ENCODE peak calls at places on chromosomes 1 and 21, in seven cellular contexts. One of them, this sample, is unnamed.

GRCh38 chr21:44724166-44724565 is 12.8 kb upstream of the TSPEAR start:
- DNase-seq in heart right ventricle: no peak
- DNase-seq in HT1080: no peak
- DNase-seq in A549: no peak
- DNase-seq in pulmonary artery endothelial cell: no peak
- DNase-seq in stimulated activated CD8-positive, alpha-beta memory T cell treated with anti-CD3 and anti-CD28 coated beads, Interleukin-7, amount 100 ng/mL, for 4 hours: no peak
- DNase-seq in AG09309: no peak
- DNase-seq in this sample: no peak

GRCh38 chr1:164518692-164519332 is 40.2 kb upstream of the PBX1 start:
- DNase-seq in AG09309: no peak
- DNase-seq in A549: peak
- DNase-seq in HT1080: no peak
- DNase-seq in heart right ventricle: no peak
- DNase-seq in pulmonary artery endothelial cell: no peak
- DNase-seq in stimulated activated CD8-positive, alpha-beta memory T cell treated with anti-CD3 and anti-CD28 coated beads, Interleukin-7, amount 100 ng/mL, for 4 hours: no peak
- DNase-seq in this sample: no peak

GRCh38 chr1:47378147-47378546 is 37.9 kb upstream of the FOXE3 start:
- DNase-seq in HT1080: no peak
- DNase-seq in AG09309: no peak
- DNase-seq in pulmonary artery endothelial cell: no peak
- DNase-seq in heart right ventricle: no peak
- DNase-seq in A549: no peak
- DNase-seq in stimulated activated CD8-positive, alpha-beta memory T cell treated with anti-CD3 and anti-CD28 coated beads, Interleukin-7, amount 100 ng/mL, for 4 hours: no peak
- DNase-seq in this sample: no peak

GRCh38 chr1:166925791-166926483 is 49.4 kb downstream of the ILDR2 start:
- DNase-seq in AG09309: peak
- DNase-seq in heart right ventricle: no peak
- DNase-seq in stimulated activated CD8-positive, alpha-beta memory T cell treated with anti-CD3 and anti-CD28 coated beads, Interleukin-7, amount 100 ng/mL, for 4 hours: no peak
- DNase-seq in A549: no peak
- DNase-seq in pulmonary artery endothelial cell: no peak
- DNase-seq in HT1080: peak
- DNase-seq in this sample: no peak

GRCh38 chr1:38730511-38731397 is 128.8 kb downstream of the RRAGC start:
- DNase-seq in AG09309: no peak
- DNase-seq in HT1080: peak
- DNase-seq in A549: no peak
- DNase-seq in pulmonary artery endothelial cell: no peak
- DNase-seq in heart right ventricle: no peak
- DNase-seq in stimulated activated CD8-positive, alpha-beta memory T cell treated with anti-CD3 and anti-CD28 coated beads, Interleukin-7, amount 100 ng/mL, for 4 hours: no peak
- DNase-seq in this sample: no peak

GRCh38 chr1:244056602-244057001 is 5.5 kb downstream of the ZBTB18 start:
- DNase-seq in pulmonary artery endothelial cell: no peak
- DNase-seq in stimulated activated CD8-positive, alpha-beta memory T cell treated with anti-CD3 and anti-CD28 coated beads, Interleukin-7, amount 100 ng/mL, for 4 hours: no peak
- DNase-seq in heart right ventricle: no peak
- DNase-seq in HT1080: no peak
- DNase-seq in A549: no peak
- DNase-seq in AG09309: no peak
- DNase-seq in this sample: no peak

GRCh38 chr1:198086051-198086745 is 70.6 kb upstream of the NEK7 start:
- DNase-seq in stimulated activated CD8-positive, alpha-beta memory T cell treated with anti-CD3 and anti-CD28 coated beads, Interleukin-7, amount 100 ng/mL, for 4 hours: no peak
- DNase-seq in AG09309: no peak
- DNase-seq in HT1080: no peak
- DNase-seq in pulmonary artery endothelial cell: peak
- DNase-seq in heart right ventricle: no peak
- DNase-seq in A549: no peak
- DNase-seq in this sample: peak

GRCh38 chr1:234647245-234647644 is 37.3 kb upstream of the IRF2BP2 start:
- DNase-seq in HT1080: no peak
- DNase-seq in A549: no peak
- DNase-seq in pulmonary artery endothelial cell: no peak
- DNase-seq in AG09309: no peak
- DNase-seq in heart right ventricle: no peak
- DNase-seq in stimulated activated CD8-positive, alpha-beta memory T cell treated with anti-CD3 and anti-CD28 coated beads, Interleukin-7, amount 100 ng/mL, for 4 hours: no peak
- DNase-seq in this sample: no peak

GRCh38 chr1:43365678-43366077 is 2.1 kb downstream of the ELOVL1 start:
- DNase-seq in heart right ventricle: no peak
- DNase-seq in HT1080: no peak
- DNase-seq in A549: no peak
- DNase-seq in stimulated activated CD8-positive, alpha-beta memory T cell treated with anti-CD3 and anti-CD28 coated beads, Interleukin-7, amount 100 ng/mL, for 4 hours: no peak
- DNase-seq in AG09309: no peak
- DNase-seq in pulmonary artery endothelial cell: no peak
- DNase-seq in this sample: no peak

GRCh38 chr1:23660671-23661070 is 30.9 kb upstream of the RPL11 start:
- DNase-seq in A549: no peak
- DNase-seq in pulmonary artery endothelial cell: no peak
- DNase-seq in stimulated activated CD8-positive, alpha-beta memory T cell treated with anti-CD3 and anti-CD28 coated beads, Interleukin-7, amount 100 ng/mL, for 4 hours: no peak
- DNase-seq in HT1080: no peak
- DNase-seq in heart right ventricle: no peak
- DNase-seq in AG09309: no peak
- DNase-seq in this sample: no peak

GRCh38 chr21:19109694-19110093 is 706.1 kb upstream of the TMPRSS15 start:
- DNase-seq in pulmonary artery endothelial cell: no peak
- DNase-seq in AG09309: no peak
- DNase-seq in stimulated activated CD8-positive, alpha-beta memory T cell treated with anti-CD3 and anti-CD28 coated beads, Interleukin-7, amount 100 ng/mL, for 4 hours: no peak
- DNase-seq in heart right ventricle: no peak
- DNase-seq in A549: no peak
- DNase-seq in HT1080: no peak
- DNase-seq in this sample: no peak

GRCh38 chr21:16842716-16843115 is 670.1 kb upstream of the CXADR start:
- DNase-seq in A549: no peak
- DNase-seq in heart right ventricle: no peak
- DNase-seq in pulmonary artery endothelial cell: no peak
- DNase-seq in stimulated activated CD8-positive, alpha-beta memory T cell treated with anti-CD3 and anti-CD28 coated beads, Interleukin-7, amount 100 ng/mL, for 4 hours: no peak
- DNase-seq in HT1080: no peak
- DNase-seq in AG09309: no peak
- DNase-seq in this sample: no peak

GRCh38 chr1:111503585-111504060 is at the start of the genes ADORA3 and TMIGD3:
- DNase-seq in HT1080: no peak
- DNase-seq in stimulated activated CD8-positive, alpha-beta memory T cell treated with anti-CD3 and anti-CD28 coated beads, Interleukin-7, amount 100 ng/mL, for 4 hours: no peak
- DNase-seq in heart right ventricle: no peak
- DNase-seq in AG09309: no peak
- DNase-seq in A549: no peak
- DNase-seq in pulmonary artery endothelial cell: no peak
- DNase-seq in this sample: no peak

GRCh38 chr1:170273556-170274501 is 128.1 kb downstream of the NTMT2 start:
- DNase-seq in stimulated activated CD8-positive, alpha-beta memory T cell treated with anti-CD3 and anti-CD28 coated beads, Interleukin-7, amount 100 ng/mL, for 4 hours: no peak
- DNase-seq in heart right ventricle: peak
- DNase-seq in A549: no peak
- DNase-seq in HT1080: no peak
- DNase-seq in AG09309: peak
- DNase-seq in pulmonary artery endothelial cell: no peak
- DNase-seq in this sample: no peak

GRCh38 chr21:41947596-41948403 is 6.0 kb downstream of the C2CD2 start:
- DNase-seq in AG09309: no peak
- DNase-seq in stimulated activated CD8-positive, alpha-beta memory T cell treated with anti-CD3 and anti-CD28 coated beads, Interleukin-7, amount 100 ng/mL, for 4 hours: no peak
- DNase-seq in HT1080: no peak
- DNase-seq in heart right ventricle: no peak
- DNase-seq in A549: no peak
- DNase-seq in pulmonary artery endothelial cell: peak
- DNase-seq in this sample: no peak

GRCh38 chr1:227390525-227390924 is 72.2 kb upstream of the CDC42BPA start:
- DNase-seq in heart right ventricle: no peak
- DNase-seq in HT1080: no peak
- DNase-seq in stimulated activated CD8-positive, alpha-beta memory T cell treated with anti-CD3 and anti-CD28 coated beads, Interleukin-7, amount 100 ng/mL, for 4 hours: no peak
- DNase-seq in pulmonary artery endothelial cell: no peak
- DNase-seq in AG09309: no peak
- DNase-seq in A549: no peak
- DNase-seq in this sample: no peak

GRCh38 chr1:245869847-245870246 is 637.2 kb downstream of the SMYD3 start:
- DNase-seq in stimulated activated CD8-positive, alpha-beta memory T cell treated with anti-CD3 and anti-CD28 coated beads, Interleukin-7, amount 100 ng/mL, for 4 hours: no peak
- DNase-seq in HT1080: no peak
- DNase-seq in heart right ventricle: no peak
- DNase-seq in AG09309: no peak
- DNase-seq in pulmonary artery endothelial cell: no peak
- DNase-seq in A549: no peak
- DNase-seq in this sample: no peak

GRCh38 chr1:112581530-112582192 is 37.3 kb downstream of the ST7L start:
- DNase-seq in heart right ventricle: no peak
- DNase-seq in A549: no peak
- DNase-seq in AG09309: no peak
- DNase-seq in stimulated activated CD8-positive, alpha-beta memory T cell treated with anti-CD3 and anti-CD28 coated beads, Interleukin-7, amount 100 ng/mL, for 4 hours: no peak
- DNase-seq in HT1080: no peak
- DNase-seq in pulmonary artery endothelial cell: no peak
- DNase-seq in this sample: no peak

GRCh38 chr1:226912587-226913176 is 27.4 kb upstream of the COQ8A start:
- DNase-seq in pulmonary artery endothelial cell: no peak
- DNase-seq in AG09309: no peak
- DNase-seq in A549: peak
- DNase-seq in HT1080: peak
- DNase-seq in stimulated activated CD8-positive, alpha-beta memory T cell treated with anti-CD3 and anti-CD28 coated beads, Interleukin-7, amount 100 ng/mL, for 4 hours: peak
- DNase-seq in heart right ventricle: peak
- DNase-seq in this sample: no peak

GRCh38 chr1:63773815-63774616 is at the start of gene ROR1:
- DNase-seq in A549: peak
- DNase-seq in stimulated activated CD8-positive, alpha-beta memory T cell treated with anti-CD3 and anti-CD28 coated beads, Interleukin-7, amount 100 ng/mL, for 4 hours: peak
- DNase-seq in pulmonary artery endothelial cell: peak
- DNase-seq in AG09309: no peak
- DNase-seq in HT1080: peak
- DNase-seq in heart right ventricle: peak
- DNase-seq in this sample: no peak

GRCh38 chr1:21541330-21541729 is 32.1 kb downstream of the ALPL start:
- DNase-seq in stimulated activated CD8-positive, alpha-beta memory T cell treated with anti-CD3 and anti-CD28 coated beads, Interleukin-7, amount 100 ng/mL, for 4 hours: no peak
- DNase-seq in pulmonary artery endothelial cell: no peak
- DNase-seq in AG09309: no peak
- DNase-seq in HT1080: no peak
- DNase-seq in heart right ventricle: no peak
- DNase-seq in A549: no peak
- DNase-seq in this sample: no peak

GRCh38 chr1:13749543-13750307 is 49.7 kb downstream of the PRDM2 start:
- DNase-seq in AG09309: no peak
- DNase-seq in HT1080: peak
- DNase-seq in pulmonary artery endothelial cell: no peak
- DNase-seq in A549: peak
- DNase-seq in stimulated activated CD8-positive, alpha-beta memory T cell treated with anti-CD3 and anti-CD28 coated beads, Interleukin-7, amount 100 ng/mL, for 4 hours: no peak
- DNase-seq in heart right ventricle: peak
- DNase-seq in this sample: no peak

GRCh38 chr21:34834852-34835501 is 166.2 kb downstream of the CLIC6 start:
- DNase-seq in AG09309: no peak
- DNase-seq in heart right ventricle: no peak
- DNase-seq in HT1080: no peak
- DNase-seq in A549: no peak
- DNase-seq in stimulated activated CD8-positive, alpha-beta memory T cell treated with anti-CD3 and anti-CD28 coated beads, Interleukin-7, amount 100 ng/mL, for 4 hours: no peak
- DNase-seq in pulmonary artery endothelial cell: no peak
- DNase-seq in this sample: no peak

GRCh38 chr1:226655251-226656163 is 83.6 kb downstream of the ITPKB start:
- DNase-seq in pulmonary artery endothelial cell: no peak
- DNase-seq in AG09309: no peak
- DNase-seq in HT1080: peak
- DNase-seq in heart right ventricle: no peak
- DNase-seq in stimulated activated CD8-positive, alpha-beta memory T cell treated with anti-CD3 and anti-CD28 coated beads, Interleukin-7, amount 100 ng/mL, for 4 hours: no peak
- DNase-seq in A549: no peak
- DNase-seq in this sample: no peak

GRCh38 chr21:25558123-25558522 is 49.2 kb downstream of the MRPL39 start:
- DNase-seq in pulmonary artery endothelial cell: no peak
- DNase-seq in stimulated activated CD8-positive, alpha-beta memory T cell treated with anti-CD3 and anti-CD28 coated beads, Interleukin-7, amount 100 ng/mL, for 4 hours: no peak
- DNase-seq in heart right ventricle: no peak
- DNase-seq in A549: no peak
- DNase-seq in HT1080: no peak
- DNase-seq in AG09309: no peak
- DNase-seq in this sample: no peak

GRCh38 chr1:58447891-58448290 is 98.6 kb downstream of the OMA1 start:
- DNase-seq in heart right ventricle: no peak
- DNase-seq in A549: no peak
- DNase-seq in stimulated activated CD8-positive, alpha-beta memory T cell treated with anti-CD3 and anti-CD28 coated beads, Interleukin-7, amount 100 ng/mL, for 4 hours: no peak
- DNase-seq in pulmonary artery endothelial cell: no peak
- DNase-seq in HT1080: no peak
- DNase-seq in AG09309: peak
- DNase-seq in this sample: no peak

GRCh38 chr1:220791287-220791686 is 4.6 kb downstream of the MTARC1 start:
- DNase-seq in AG09309: no peak
- DNase-seq in HT1080: peak
- DNase-seq in heart right ventricle: no peak
- DNase-seq in pulmonary artery endothelial cell: no peak
- DNase-seq in A549: no peak
- DNase-seq in stimulated activated CD8-positive, alpha-beta memory T cell treated with anti-CD3 and anti-CD28 coated beads, Interleukin-7, amount 100 ng/mL, for 4 hours: no peak
- DNase-seq in this sample: no peak

GRCh38 chr1:92858564-92859399 is 26.9 kb downstream of the RPL5 start:
- DNase-seq in pulmonary artery endothelial cell: peak
- DNase-seq in stimulated activated CD8-positive, alpha-beta memory T cell treated with anti-CD3 and anti-CD28 coated beads, Interleukin-7, amount 100 ng/mL, for 4 hours: no peak
- DNase-seq in HT1080: peak
- DNase-seq in AG09309: peak
- DNase-seq in A549: peak
- DNase-seq in heart right ventricle: no peak
- DNase-seq in this sample: peak

GRCh38 chr1:82091274-82091673 is 290.5 kb downstream of the ADGRL2 start:
- DNase-seq in AG09309: no peak
- DNase-seq in A549: no peak
- DNase-seq in pulmonary artery endothelial cell: no peak
- DNase-seq in HT1080: no peak
- DNase-seq in heart right ventricle: no peak
- DNase-seq in stimulated activated CD8-positive, alpha-beta memory T cell treated with anti-CD3 and anti-CD28 coated beads, Interleukin-7, amount 100 ng/mL, for 4 hours: no peak
- DNase-seq in this sample: no peak

GRCh38 chr21:44405948-44406872 is 49.1 kb upstream of the LRRC3 start:
- DNase-seq in AG09309: peak
- DNase-seq in A549: no peak
- DNase-seq in pulmonary artery endothelial cell: no peak
- DNase-seq in heart right ventricle: no peak
- DNase-seq in stimulated activated CD8-positive, alpha-beta memory T cell treated with anti-CD3 and anti-CD28 coated beads, Interleukin-7, amount 100 ng/mL, for 4 hours: no peak
- DNase-seq in HT1080: peak
- DNase-seq in this sample: no peak

GRCh38 chr1:182149411-182149965 is 88.0 kb upstream of the ZNF648 start:
- DNase-seq in HT1080: peak
- DNase-seq in A549: peak
- DNase-seq in stimulated activated CD8-positive, alpha-beta memory T cell treated with anti-CD3 and anti-CD28 coated beads, Interleukin-7, amount 100 ng/mL, for 4 hours: no peak
- DNase-seq in AG09309: peak
- DNase-seq in heart right ventricle: no peak
- DNase-seq in pulmonary artery endothelial cell: no peak
- DNase-seq in this sample: no peak

GRCh38 chr1:150578278-150579109 is 916 bp downstream of the MCL1 start:
- DNase-seq in stimulated activated CD8-positive, alpha-beta memory T cell treated with anti-CD3 and anti-CD28 coated beads, Interleukin-7, amount 100 ng/mL, for 4 hours: no peak
- DNase-seq in pulmonary artery endothelial cell: peak
- DNase-seq in AG09309: peak
- DNase-seq in HT1080: peak
- DNase-seq in heart right ventricle: peak
- DNase-seq in A549: peak
- DNase-seq in this sample: no peak